ENCODE peak calls at places on chromosomes 13 and 19, in nine cellular contexts. D is MM.1S, E is neural progenitor cell, A is PC-3, N is GM23338, T is GM23248, U is HCT116, R is SK-N-SH, Q is OCI-LY7. I is an unnamed sample.
A peak's percentile ranks its signal among the peaks of the same experiment; 100 is the strongest.

GRCh38 chr19:40667602-40668001 is 22.8 kb downstream of the NUMBL start:
- DNase-seq in D (no peak), T (no peak), Q (no peak), R (no peak), E (no peak), U (no peak), N (no peak), A (no peak), I (no peak)

GRCh38 chr13:23996456-23996855 is 99.2 kb upstream of the C1QTNF9B start:
- DNase-seq in R (no peak), A (peak; percentile 15), E (no peak), T (no peak), N (no peak), U (no peak), Q (no peak), D (no peak), I (no peak)

GRCh38 chr19:31883299-31883990 is 462.0 kb upstream of the ZNF507 start:
- DNase-seq in E (no peak), Q (no peak), D (no peak), A (no peak), T (no peak), N (no peak), R (no peak), U (no peak), I (no peak)

GRCh38 chr19:2426661-2427322 is 594 bp downstream of the TIMM13 start:
- DNase-seq in Q (peak; percentile 55), A (peak; percentile 45), T (peak; percentile 60), R (peak; percentile 94), E (peak; percentile 79), U (peak; percentile 16), D (peak; percentile 66), N (peak; percentile 58), I (peak; percentile 65)

GRCh38 chr19:16206637-16207036 is 8.9 kb downstream of the AP1M1 start:
- DNase-seq in U (no peak), A (no peak), N (no peak), R (peak; percentile 7), Q (no peak), T (no peak), D (no peak), E (no peak), I (no peak)

GRCh38 chr19:18647371-18647767 is 10.5 kb downstream of the KLHL26 start:
- DNase-seq in T (no peak), N (no peak), D (no peak), U (no peak), A (no peak), E (no peak), R (no peak), Q (no peak), I (no peak)

GRCh38 chr19:11423804-11424318 is 4.7 kb upstream of the RGL3 start:
- DNase-seq in A (no peak), R (peak; percentile 33), N (peak; percentile 27), T (no peak), D (no peak), U (no peak), Q (no peak), E (no peak), I (no peak)

GRCh38 chr13:28623782-28624706 is 34.9 kb upstream of the POMP start:
- DNase-seq in N (no peak), R (no peak), A (no peak), D (no peak), E (no peak), Q (no peak), U (no peak), T (peak; percentile 47), I (no peak)

GRCh38 chr13:39897636-39898035 is 242.2 kb downstream of the COG6 start:
- DNase-seq in Q (no peak), U (no peak), N (no peak), R (no peak), D (no peak), E (no peak), A (no peak), T (no peak), I (no peak)
- H4K20me1 ChIP-seq in Q (no peaks in the 10 kb centered on the region), U (no peaks in the 10 kb centered on the region), N (no peaks in the 10 kb centered on the region), R (no peaks in the 10 kb centered on the region), D (no peaks in the 10 kb centered on the region), E (no peaks in the 10 kb centered on the region), A (no peaks in the 10 kb centered on the region), T (no peaks in the 10 kb centered on the region), I (no peaks in the 10 kb centered on the region)

DNA sequence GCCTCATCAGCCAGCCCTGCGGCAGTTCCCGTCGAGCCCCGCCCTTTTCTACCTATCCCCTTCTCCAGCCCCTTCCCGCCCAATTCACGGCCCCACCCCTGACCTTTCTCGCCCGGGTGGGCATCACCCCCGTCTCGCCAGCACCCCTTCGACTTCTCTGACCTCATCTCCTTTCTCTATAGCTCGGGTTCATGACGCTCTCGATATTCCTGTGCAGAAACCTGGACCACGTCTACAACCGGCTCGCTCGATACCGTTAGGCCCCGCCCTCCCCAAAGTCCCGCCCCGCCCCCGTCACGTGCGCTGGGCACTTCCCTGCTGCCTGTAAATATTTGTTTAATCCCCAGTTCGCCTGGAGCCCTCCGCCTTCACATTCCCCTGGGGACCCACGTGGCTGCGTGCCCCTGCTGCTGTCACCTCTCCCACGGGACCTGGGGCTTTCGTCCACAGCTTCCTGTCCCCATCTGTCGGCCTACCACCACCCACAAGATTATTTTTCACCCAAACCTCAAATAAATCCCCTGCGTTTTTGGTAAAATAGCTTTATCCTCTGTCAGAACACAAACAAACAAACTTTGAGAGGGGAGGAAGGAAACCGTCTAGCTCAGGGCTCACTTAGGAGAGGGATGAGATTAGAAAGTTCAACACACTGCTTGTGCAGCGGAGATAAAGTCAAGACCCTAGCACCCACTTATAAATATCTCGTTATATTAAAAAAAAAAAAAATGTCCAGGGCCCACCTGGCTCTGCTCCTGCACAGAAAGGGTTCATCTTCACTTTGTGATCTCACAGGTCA is 5.1 kb downstream of the CD37 start:
- DNase-seq in D (no peak), T (peak; percentile 39), A (no peak), N (peak; percentile 80), R (no peak), U (no peak), Q (peak; percentile 99), E (peak; percentile 52), I (peak; percentile 54)
- H3K4me3 ChIP-seq in D (no peak overlapping the region), T (peak overlapping the region; percentile 59), A (peak overlapping the region; percentile 30), N (peak overlapping the region; percentile 57), R (no peak overlapping the region), U (no peak overlapping the region), Q (peak overlapping the region; percentile 76), E (no peak overlapping the region), I (no peak overlapping the region)

GRCh38 chr19:52527954-52528326 is 472 bp downstream of the ZNF808 start:
- DNase-seq in Q (no peak), U (no peak), R (peak; percentile 45), A (no peak), T (peak; percentile 56), N (peak; percentile 46), E (peak; percentile 47), D (no peak), I (peak; percentile 40)
- TF ChIP-seq EZH2phosphoT487 in Q (no peak), U (no peak), R (no peak), A (no peak), T (no peak), N (no peak), E (no peak), D (no peak), I (no peak)

GRCh38 chr13:114125589-114125988 is 6.8 kb downstream of the RASA3 start:
- DNase-seq in R (no peak), E (no peak), D (no peak), Q (no peak), N (no peak), A (no peak), T (no peak), U (no peak), I (no peak)
- H4K20me1 ChIP-seq in R (peaks cover 27% of the 10 kb centered on the region), E (peaks cover 18% of the 10 kb centered on the region), D (peaks cover 10% of the 10 kb centered on the region), Q (peaks cover 8% of the 10 kb centered on the region), N (peaks cover 10% of the 10 kb centered on the region), A (no peaks in the 10 kb centered on the region), T (no peaks in the 10 kb centered on the region), U (no peaks in the 10 kb centered on the region), I (peaks cover 2% of the 10 kb centered on the region)

GRCh38 chr19:55173717-55174409 is 6.2 kb downstream of the SYT5 start:
- DNase-seq in R (peak; percentile 74), N (peak; percentile 93), D (no peak), T (peak; percentile 90), A (peak; percentile 85), Q (peak; percentile 84), U (peak; percentile 75), E (peak; percentile 89), I (peak; percentile 56)
- H3K4me3 ChIP-seq in R (no peak overlapping the region), N (peak overlapping the region; percentile 85), D (no peak overlapping the region), T (peak overlapping the region; percentile 71), A (peak overlapping the region; percentile 73), Q (peak overlapping the region; percentile 70), U (peak overlapping the region; percentile 68), E (peak overlapping the region; percentile 64), I (peak overlapping the region; percentile 49)

GRCh38 chr19:38597075-38597474 is 20.7 kb downstream of the MAP4K1 start:
- DNase-seq in R (no peak), T (no peak), Q (no peak), U (no peak), D (no peak), N (peak; percentile 35), A (no peak), E (no peak), I (no peak)

GRCh38 chr19:38599722-38600121 is 18.0 kb downstream of the MAP4K1 start:
- DNase-seq in N (no peak), A (no peak), R (no peak), U (no peak), Q (no peak), T (no peak), D (no peak), E (no peak), I (no peak)

GRCh38 chr19:38592940-38593339 is 24.8 kb downstream of the MAP4K1 start:
- DNase-seq in E (no peak), T (no peak), Q (no peak), R (peak; percentile 22), A (no peak), N (peak; percentile 61), D (no peak), U (no peak), I (no peak)

DNA sequence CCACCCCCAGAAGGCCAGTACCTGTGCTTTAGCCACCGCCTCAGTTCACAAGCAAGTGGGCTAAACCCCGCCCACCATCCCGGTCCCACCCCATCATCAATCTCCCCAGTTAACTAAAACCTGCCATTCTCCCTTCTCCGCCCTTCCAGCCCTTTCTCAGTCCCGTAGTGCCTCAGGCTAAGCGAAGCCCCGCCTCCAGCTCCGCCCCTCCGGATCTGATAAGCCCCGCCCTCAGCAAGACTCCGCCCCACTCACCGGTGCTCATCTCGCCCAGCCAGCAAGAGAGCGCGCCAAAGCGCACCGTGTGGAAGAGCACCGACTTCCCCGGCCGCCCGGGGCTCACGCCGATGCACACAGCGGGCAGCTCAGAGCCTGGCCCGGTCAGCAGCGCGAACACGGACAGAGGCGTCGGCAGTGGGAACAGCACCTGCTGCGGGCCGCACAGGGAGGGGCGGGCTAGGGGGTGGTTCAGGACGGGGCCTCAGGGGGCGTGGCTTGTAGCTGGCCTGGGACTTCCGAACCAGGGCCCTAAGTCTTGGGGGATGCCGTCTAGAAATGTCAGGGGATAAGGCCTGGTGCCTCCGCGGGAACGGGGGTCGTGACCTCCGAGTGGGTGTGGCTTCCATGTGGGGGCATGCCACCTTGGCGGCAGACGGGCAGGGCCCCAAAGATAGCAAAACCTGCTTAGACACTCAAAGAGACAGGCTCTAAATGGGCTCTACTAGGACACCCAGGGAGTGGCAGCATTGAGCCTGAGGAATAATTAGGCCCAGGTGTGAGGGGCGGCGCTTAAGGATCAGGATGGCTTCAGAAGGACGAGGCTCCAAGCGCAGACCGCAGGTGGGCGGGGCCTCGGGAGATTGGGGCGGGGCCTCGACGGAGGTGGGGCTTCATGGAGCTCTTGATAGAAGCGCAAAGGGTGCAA is 21.4 kb downstream of the MAP4K1 start:
- DNase-seq in U (peak; percentile 71), A (peak; percentile 14), N (peak; percentile 98), T (peak; percentile 32), Q (no peak), D (no peak), E (peak; percentile 95), R (peak; percentile 88), I (peak; percentile 77)
- TF ChIP-seq EZH2phosphoT487 in U (no peak), A (no peak), N (no peak), T (no peak), Q (no peak), D (no peak), E (no peak), R (no peak), I (no peak)

I was measured in hepatocyte.